ENCODE peak calls at places on chromosomes 2 and 18, in four cellular contexts. One of them, this sample, is unnamed.

GRCh38 chr18:23689031-23689615 is at the start of gene LAMA3:
- DNase-seq in ovary: peak
- DNase-seq in thyroid gland: peak
- DNase-seq in right lobe of liver: peak
- DNase-seq in this sample: no peak

GRCh38 chr2:216695401-216695821 is at the start of gene IGFBP5:
- DNase-seq in thyroid gland: peak
- DNase-seq in right lobe of liver: no peak
- DNase-seq in ovary: peak
- DNase-seq in this sample: peak

GRCh38 chr2:160324161-160324768 is 124.2 kb upstream of the ITGB6 start:
- DNase-seq in thyroid gland: peak
- DNase-seq in ovary: peak
- DNase-seq in right lobe of liver: no peak
- DNase-seq in this sample: peak

GRCh38 chr2:15158117-15158516 is 403.0 kb downstream of the NBAS start:
- DNase-seq in right lobe of liver: no peak
- DNase-seq in thyroid gland: no peak
- DNase-seq in ovary: no peak
- DNase-seq in this sample: no peak

GRCh38 chr2:189570565-189570964 is 10.0 kb downstream of the SLC40A1 start:
- DNase-seq in thyroid gland: no peak
- DNase-seq in ovary: no peak
- DNase-seq in right lobe of liver: no peak
- DNase-seq in this sample: no peak

GRCh38 chr2:15939556-15939853 is 845 bp upstream of the MYCN start:
- DNase-seq in right lobe of liver: peak
- DNase-seq in thyroid gland: peak
- DNase-seq in ovary: peak
- DNase-seq in this sample: no peak

GRCh38 chr2:10832228-10832936 is 19.8 kb upstream of the PDIA6 start:
- DNase-seq in right lobe of liver: peak
- DNase-seq in thyroid gland: peak
- DNase-seq in ovary: peak
- DNase-seq in this sample: peak

GRCh38 chr2:230849633-230850357 is 14.9 kb upstream of the ITM2C start:
- DNase-seq in right lobe of liver: no peak
- DNase-seq in thyroid gland: peak
- DNase-seq in ovary: no peak
- DNase-seq in this sample: no peak

GRCh38 chr2:108414256-108414876 is 34.6 kb upstream of the GCC2 start:
- DNase-seq in thyroid gland: no peak
- DNase-seq in ovary: no peak
- DNase-seq in right lobe of liver: no peak
- DNase-seq in this sample: no peak

GRCh38 chr18:80065705-80066104 is 31.5 kb downstream of the RBFA start:
- DNase-seq in right lobe of liver: no peak
- DNase-seq in thyroid gland: no peak
- DNase-seq in ovary: no peak
- DNase-seq in this sample: no peak

DNA sequence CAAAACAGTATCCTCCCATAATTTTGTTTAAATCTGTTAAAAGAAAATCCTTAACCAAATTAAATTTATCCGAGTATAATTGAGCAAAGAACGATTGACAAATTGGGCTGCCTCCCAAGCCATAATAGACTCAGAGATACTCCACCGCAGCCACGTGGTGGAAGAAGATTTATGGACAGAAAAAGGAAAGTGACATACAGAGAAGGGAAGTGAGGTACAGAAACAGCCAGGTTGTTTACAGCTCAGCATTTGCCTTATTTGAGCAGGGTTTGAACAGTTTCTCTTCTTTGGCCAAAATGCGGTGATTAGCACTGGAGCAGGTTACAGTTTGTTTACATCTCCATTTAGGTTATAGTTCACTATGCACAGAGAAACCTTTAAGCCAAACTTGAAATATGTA is 60.8 kb downstream of the KYNU start:
- DNase-seq in right lobe of liver: no peak
- DNase-seq in ovary: no peak
- DNase-seq in thyroid gland: no peak
- DNase-seq in this sample: no peak
- TF ChIP-seq POLR2A in right lobe of liver: no peak
- TF ChIP-seq POLR2A in ovary: no peak
- TF ChIP-seq POLR2A in thyroid gland: no peak
- TF ChIP-seq POLR2A in this sample: no peak

GRCh38 chr18:68676913-68677312 is 38.0 kb downstream of the TMX3 start:
- DNase-seq in right lobe of liver: no peak
- DNase-seq in ovary: no peak
- DNase-seq in thyroid gland: no peak
- DNase-seq in this sample: no peak
- TF ChIP-seq CTCF in right lobe of liver: no peak
- TF ChIP-seq CTCF in ovary: no peak
- TF ChIP-seq CTCF in thyroid gland: no peak
- TF ChIP-seq CTCF in this sample: no peak

DNA sequence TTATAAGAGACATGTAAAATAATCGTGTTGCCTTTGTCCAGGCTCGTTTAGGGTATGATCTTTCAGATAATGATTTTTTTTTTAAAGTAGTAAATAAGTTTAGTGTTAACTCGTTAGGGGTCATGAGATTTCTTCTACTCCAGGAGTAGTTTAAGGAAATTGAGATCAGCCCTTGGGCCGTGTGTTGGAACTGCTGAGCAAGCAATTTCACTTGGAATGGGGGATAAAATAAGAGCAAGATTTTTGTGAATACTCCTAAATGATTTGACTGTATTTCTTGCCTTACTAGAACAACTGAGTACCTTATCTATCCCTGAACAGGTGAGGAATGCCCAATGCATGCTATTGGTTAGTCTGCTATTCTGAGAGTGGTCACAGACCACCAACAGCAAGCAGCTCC is 102.2 kb upstream of the SERPINE2 start:
- DNase-seq in ovary: no peak
- DNase-seq in right lobe of liver: no peak
- DNase-seq in thyroid gland: no peak
- DNase-seq in this sample: no peak
- H3K27ac ChIP-seq in ovary: no peak
- H3K27ac ChIP-seq in right lobe of liver: no peak
- H3K27ac ChIP-seq in thyroid gland: no peak
- H3K27ac ChIP-seq in this sample: no peak

GRCh38 chr2:20575935-20576597 is 74.8 kb downstream of the HS1BP3 start:
- DNase-seq in right lobe of liver: no peak
- DNase-seq in thyroid gland: no peak
- DNase-seq in ovary: no peak
- DNase-seq in this sample: no peak

GRCh38 chr2:20576598-20577115 is 74.2 kb downstream of the HS1BP3 start:
- DNase-seq in thyroid gland: no peak
- DNase-seq in right lobe of liver: no peak
- DNase-seq in ovary: no peak
- DNase-seq in this sample: no peak

GRCh38 chr2:20574930-20575329 is 76.0 kb downstream of the HS1BP3 start:
- DNase-seq in right lobe of liver: no peak
- DNase-seq in ovary: no peak
- DNase-seq in thyroid gland: no peak
- DNase-seq in this sample: no peak

GRCh38 chr2:20574423-20574911 is 76.4 kb downstream of the HS1BP3 start:
- DNase-seq in ovary: no peak
- DNase-seq in right lobe of liver: no peak
- DNase-seq in thyroid gland: no peak
- DNase-seq in this sample: no peak

GRCh38 chr2:20575414-20575813 is 75.5 kb downstream of the HS1BP3 start:
- DNase-seq in thyroid gland: no peak
- DNase-seq in ovary: no peak
- DNase-seq in right lobe of liver: no peak
- DNase-seq in this sample: no peak
- TF ChIP-seq POLR2A in thyroid gland: no peak
- TF ChIP-seq POLR2A in ovary: no peak
- TF ChIP-seq POLR2A in right lobe of liver: no peak
- TF ChIP-seq POLR2A in this sample: no peak

GRCh38 chr2:127877136-127877535 is 8.6 kb downstream of the AMMECR1L start:
- DNase-seq in ovary: no peak
- DNase-seq in right lobe of liver: no peak
- DNase-seq in thyroid gland: no peak
- DNase-seq in this sample: no peak
- TF ChIP-seq CTCF in ovary: no peak
- TF ChIP-seq CTCF in right lobe of liver: no peak
- TF ChIP-seq CTCF in thyroid gland: no peak
- TF ChIP-seq CTCF in this sample: no peak

DNA sequence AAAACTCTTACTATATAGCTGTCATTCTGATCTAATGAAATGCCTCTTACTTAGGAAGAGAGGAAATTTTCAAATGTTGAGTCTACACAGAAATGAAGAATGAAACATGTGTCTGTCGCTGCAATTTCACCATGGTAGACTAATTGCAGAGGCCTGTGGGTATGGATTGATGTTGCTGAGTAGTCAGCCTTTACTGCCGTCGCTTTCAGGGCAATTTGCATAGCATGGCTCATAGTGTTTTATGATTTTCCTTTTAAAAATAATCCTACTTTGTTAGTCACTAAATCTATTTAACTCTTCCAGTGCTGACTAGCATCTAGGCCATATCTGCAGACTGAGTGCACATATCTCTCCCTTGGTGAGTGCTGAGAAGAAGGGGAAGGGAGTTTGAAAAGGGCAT is 819.2 kb downstream of the SATB2 start:
- DNase-seq in ovary: no peak
- DNase-seq in right lobe of liver: no peak
- DNase-seq in thyroid gland: no peak
- DNase-seq in this sample: no peak
- H3K27ac ChIP-seq in ovary: no peak
- H3K27ac ChIP-seq in right lobe of liver: no peak
- H3K27ac ChIP-seq in thyroid gland: no peak
- H3K27ac ChIP-seq in this sample: no peak